ENCODE peak calls at places on chromosomes 6 and 20, in four cellular contexts. A is endodermal cell, I is tibial nerve, G is mucosa of descending colon. S is an unnamed sample.
A peak's percentile ranks its signal among the peaks of the same experiment; 100 is the strongest.

GRCh38 chr20:2800590-2801458 is at the start of gene CPXM1:
- DNase-seq in A (peak; percentile 93), I (no peak), G (no peak), S (no peak)

GRCh38 chr20:24960302-24960801 is 11.3 kb downstream of the CST7 start:
- DNase-seq in A (peak; percentile 34), I (no peak), G (no peak), S (no peak)

GRCh38 chr6:42766163-42766670 is 15.6 kb upstream of the BICRAL start:
- DNase-seq in A (no peak), I (no peak), G (no peak), S (no peak)

GRCh38 chr6:34671801-34672656 is 24.5 kb downstream of the ILRUN start:
- DNase-seq in A (no peak), I (no peak), G (peak; percentile 72), S (no peak)

GRCh38 chr20:58133020-58133419 is 95.4 kb downstream of the ANKRD60 start:
- DNase-seq in A (no peak), I (no peak), G (no peak), S (no peak)

GRCh38 chr6:31878222-31878621 is 575 bp downstream of the SLC44A4 start:
- DNase-seq in A (no peak), I (no peak), G (no peak), S (no peak)

GRCh38 chr20:61805365-61805764 is 260.3 kb downstream of the TAF4 start:
- DNase-seq in A (no peak), I (no peak), G (no peak), S (no peak)

GRCh38 chr20:59151820-59152219 is 11.8 kb upstream of the ZNF831 start:
- DNase-seq in A (no peak), I (no peak), G (no peak), S (no peak)

GRCh38 chr6:4372866-4373265 is 237.5 kb upstream of the ECI2 start:
- DNase-seq in A (peak; percentile 28), I (no peak), G (no peak), S (no peak)

GRCh38 chr6:36383608-36384007 is 3.9 kb downstream of the ETV7 start:
- DNase-seq in A (no peak), I (no peak), G (no peak), S (no peak)

GRCh38 chr6:139473239-139473701 is 98.8 kb upstream of the CITED2 start:
- DNase-seq in A (peak; percentile 68), I (peak; percentile 14), G (no peak), S (no peak)

GRCh38 chr20:62405108-62405980 is 1.7 kb downstream of the CABLES2 start:
- DNase-seq in A (peak; percentile 83), I (peak; percentile 30), G (no peak), S (peak; percentile 95)

GRCh38 chr6:113813207-113813606 is 43.9 kb upstream of the MARCKS start:
- DNase-seq in A (no peak), I (no peak), G (no peak), S (no peak)

GRCh38 chr6:116156405-116157326 is 30.7 kb upstream of the COL10A1 start:
- DNase-seq in A (no peak), I (no peak), G (no peak), S (no peak)

GRCh38 chr6:56223995-56224394 is 23.4 kb downstream of the COL21A1 start:
- DNase-seq in A (no peak), I (no peak), G (no peak), S (no peak)

GRCh38 chr20:39946946-39947345 is 742.1 kb downstream of the MAFB start:
- DNase-seq in A (no peak), I (no peak), G (no peak), S (no peak)
- H3K9me3 ChIP-seq in A (no peaks in the 10 kb centered on the region), I (no peaks in the 10 kb centered on the region), G (no peaks in the 10 kb centered on the region), S (no peaks in the 10 kb centered on the region)

GRCh38 chr6:168739381-168739780 is 298.4 kb downstream of the SMOC2 start:
- DNase-seq in A (no peak), I (no peak), G (no peak), S (no peak)

GRCh38 chr6:168735268-168735949 is 294.4 kb downstream of the SMOC2 start:
- DNase-seq in A (no peak), I (no peak), G (no peak), S (no peak)

GRCh38 chr6:168736039-168736438 is 295.1 kb downstream of the SMOC2 start:
- DNase-seq in A (no peak), I (no peak), G (no peak), S (no peak)

GRCh38 chr6:168734523-168734922 is 293.5 kb downstream of the SMOC2 start:
- DNase-seq in A (no peak), I (no peak), G (no peak), S (no peak)

GRCh38 chr6:168737481-168737880 is 296.5 kb downstream of the SMOC2 start:
- DNase-seq in A (no peak), I (no peak), G (no peak), S (no peak)
- H3K9me3 ChIP-seq in A (no peaks in the 10 kb centered on the region), I (no peaks in the 10 kb centered on the region), G (no peaks in the 10 kb centered on the region), S (no peaks in the 10 kb centered on the region)

DNA sequence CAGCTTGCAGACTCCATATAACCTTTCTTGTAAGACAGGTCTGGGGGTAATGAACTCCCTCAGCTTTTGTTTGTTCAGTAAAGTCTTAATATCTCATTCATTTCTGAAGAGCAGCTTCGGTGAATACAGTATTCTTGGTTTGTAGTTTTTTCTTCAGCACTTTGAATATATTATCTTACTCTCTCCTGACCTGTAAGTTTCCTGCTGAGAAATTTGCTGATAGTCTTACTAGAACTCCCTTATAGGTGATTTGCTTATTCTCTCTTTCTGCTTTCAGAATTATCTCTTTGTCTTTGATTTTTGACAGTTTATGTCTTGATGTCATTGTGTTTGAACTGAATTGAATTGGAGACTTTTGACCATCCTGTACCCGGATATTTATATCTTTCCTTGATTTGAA is 35.3 kb upstream of the SLC22A3 start:
- DNase-seq in A (no peak), I (no peak), G (no peak), S (no peak)
- H3K9me3 ChIP-seq in A (peaks cover 45% of the 10 kb centered on the region), I (no peaks in the 10 kb centered on the region), G (peaks cover 36% of the 10 kb centered on the region), S (peaks cover 14% of the 10 kb centered on the region)

GRCh38 chr6:168718821-168719475 is 278.0 kb downstream of the SMOC2 start:
- DNase-seq in A (no peak), I (no peak), G (no peak), S (no peak)
- H3K9me3 ChIP-seq in A (peaks cover 20% of the 10 kb centered on the region), I (no peaks in the 10 kb centered on the region), G (no peaks in the 10 kb centered on the region), S (no peaks in the 10 kb centered on the region)

DNA sequence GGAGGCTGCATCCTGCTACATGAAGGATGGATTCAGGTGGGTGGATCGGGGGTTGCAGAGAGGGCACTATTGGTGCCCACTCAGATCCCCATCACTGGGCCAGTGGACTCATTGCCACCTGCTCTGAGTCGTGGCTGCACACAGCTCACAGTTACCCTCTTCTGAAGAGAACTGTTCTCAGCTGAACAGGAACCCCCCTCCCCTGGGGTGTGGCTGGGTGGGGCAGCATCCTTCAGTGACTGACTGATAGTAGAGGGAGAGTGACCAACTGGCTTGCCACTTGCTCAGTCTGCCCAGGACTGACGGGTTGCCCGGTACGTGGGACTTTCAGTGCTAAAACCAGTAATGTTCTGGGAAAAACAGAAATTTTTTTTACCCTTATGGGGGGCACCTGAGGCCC is 494.0 kb upstream of the CHD6 start:
- DNase-seq in A (no peak), I (no peak), G (no peak), S (no peak)
- H3K9me3 ChIP-seq in A (no peaks in the 10 kb centered on the region), I (no peaks in the 10 kb centered on the region), G (no peaks in the 10 kb centered on the region), S (no peaks in the 10 kb centered on the region)